ENCODE peak calls at places on chromosome 13, in four cellular contexts. T is breast epithelium, P is gastrocnemius medialis, S is HepG2. W is an unnamed sample.

GRCh38 chr13:45206340-45206739 is 5.5 kb upstream of the KCTD4 start:
- DNase-seq in T (no peak), P (no peak), S (no peak), W (no peak)

GRCh38 chr13:98544105-98544710 is 32.7 kb downstream of the STK24 start:
- DNase-seq in T (no peak), P (no peak), S (no peak), W (no peak)

GRCh38 chr13:44096906-44097305 is 217.2 kb downstream of the LACC1 start:
- DNase-seq in T (no peak), P (no peak), S (no peak), W (no peak)

GRCh38 chr13:97321101-97321500 is 99.0 kb downstream of the MBNL2 start:
- DNase-seq in T (no peak), P (no peak), S (no peak), W (no peak)

GRCh38 chr13:33150146-33150545 is 133.9 kb downstream of the KL start:
- DNase-seq in T (no peak), P (no peak), S (peak; percentile 34), W (no peak)

GRCh38 chr13:48251616-48252081 is 18.6 kb downstream of the ITM2B start:
- DNase-seq in T (no peak), P (no peak), S (no peak), W (no peak)

GRCh38 chr13:49814551-49815270 is 22.2 kb upstream of the KPNA3 start:
- DNase-seq in T (no peak), P (no peak), S (peak; percentile 41), W (no peak)

GRCh38 chr13:54805743-54806142 is 1777.1 kb downstream of the OLFM4 start:
- DNase-seq in T (no peak), P (no peak), S (no peak), W (no peak)

GRCh38 chr13:99982021-99982740 is 597 bp downstream of the ZIC2 start:
- DNase-seq in T (no peak), P (no peak), S (no peak), W (no peak)

GRCh38 chr13:51058461-51059167 is 52.5 kb downstream of the C13orf42 start:
- DNase-seq in T (no peak), P (no peak), S (no peak), W (no peak)

GRCh38 chr13:32940601-32941000 is 75.6 kb upstream of the KL start:
- DNase-seq in T (no peak), P (peak; percentile 15), S (no peak), W (no peak)

GRCh38 chr13:51156666-51157065 is 45.6 kb upstream of the C13orf42 start:
- DNase-seq in T (no peak), P (no peak), S (no peak), W (no peak)

GRCh38 chr13:27026396-27026795 is 145.2 kb downstream of the USP12 start:
- DNase-seq in T (no peak), P (no peak), S (no peak), W (no peak)

GRCh38 chr13:24894972-24895300 is 131.0 kb downstream of the RNF17 start:
- DNase-seq in T (no peak), P (no peak), S (no peak), W (no peak)

GRCh38 chr13:99979453-99980200 is 2.0 kb upstream of the ZIC2 start:
- DNase-seq in T (no peak), P (no peak), S (no peak), W (no peak)

GRCh38 chr13:48942131-48942530 is 33.6 kb upstream of the FNDC3A start:
- DNase-seq in T (no peak), P (no peak), S (no peak), W (no peak)

GRCh38 chr13:112901951-112902651 is 66.9 kb upstream of the MCF2L start:
- DNase-seq in T (peak; percentile 52), P (no peak), S (no peak), W (no peak)

GRCh38 chr13:28237944-28238343 is 99.6 kb downstream of the PAN3 start:
- DNase-seq in T (no peak), P (no peak), S (no peak), W (no peak)

GRCh38 chr13:77180011-77180410 is 146.9 kb downstream of the MYCBP2 start:
- DNase-seq in T (no peak), P (no peak), S (no peak), W (no peak)

GRCh38 chr13:39105110-39105509 is 66.9 kb downstream of the NHLRC3 start:
- DNase-seq in T (no peak), P (no peak), S (no peak), W (no peak)

GRCh38 chr13:51825681-51826254 is 19.2 kb downstream of the TMEM272 start:
- DNase-seq in T (no peak), P (no peak), S (no peak), W (no peak)

GRCh38 chr13:51797664-51798488 is 6.1 kb downstream of the DHRS12 start:
- DNase-seq in T (no peak), P (no peak), S (peak; percentile 66), W (no peak)

GRCh38 chr13:33787051-33787591 is 30.8 kb upstream of the RFC3 start:
- DNase-seq in T (no peak), P (no peak), S (no peak), W (no peak)

GRCh38 chr13:85724554-85725432 is 74.4 kb downstream of the SLITRK6 start:
- DNase-seq in T (no peak), P (no peak), S (no peak), W (peak; percentile 79)

GRCh38 chr13:105329359-105329758 is 1206.1 kb downstream of the EFNB2 start:
- DNase-seq in T (no peak), P (no peak), S (no peak), W (no peak)

GRCh38 chr13:100674363-100674847 is at the start of gene TMTC4:
- DNase-seq in T (no peak), P (no peak), S (peak; percentile 7), W (no peak)

GRCh38 chr13:60520902-60521563 is 124.0 kb downstream of the TDRD3 start:
- DNase-seq in T (no peak), P (no peak), S (no peak), W (no peak)

GRCh38 chr13:97142452-97142851 is 79.7 kb upstream of the MBNL2 start:
- DNase-seq in T (no peak), P (peak; percentile 22), S (peak; percentile 30), W (no peak)

GRCh38 chr13:20001351-20001750 is 42.8 kb downstream of the ZMYM2 start:
- DNase-seq in T (no peak), P (no peak), S (no peak), W (no peak)

GRCh38 chr13:27044837-27045570 is 126.6 kb downstream of the USP12 start:
- DNase-seq in T (no peak), P (no peak), S (no peak), W (no peak)

GRCh38 chr13:94972262-94972661 is 259.9 kb upstream of the SOX21 start:
- DNase-seq in T (no peak), P (no peak), S (no peak), W (no peak)

GRCh38 chr13:94967183-94968039 is 255.1 kb upstream of the SOX21 start:
- DNase-seq in T (no peak), P (no peak), S (no peak), W (no peak)

GRCh38 chr13:94966380-94966779 is 254.0 kb upstream of the SOX21 start:
- DNase-seq in T (no peak), P (no peak), S (no peak), W (no peak)

GRCh38 chr13:94968757-94969086 is 256.4 kb upstream of the SOX21 start:
- DNase-seq in T (no peak), P (no peak), S (no peak), W (no peak)

GRCh38 chr13:94968040-94968756 is 255.9 kb upstream of the SOX21 start:
- DNase-seq in T (no peak), P (no peak), S (no peak), W (no peak)
- TF ChIP-seq CTCF in T (no peak), P (no peak), S (no peak), W (no peak)

GRCh38 chr13:101916108-101916757 is 463.8 kb downstream of the ITGBL1 start:
- DNase-seq in T (no peak), P (no peak), S (no peak), W (no peak)

GRCh38 chr13:101915333-101915732 is 462.9 kb downstream of the ITGBL1 start:
- DNase-seq in T (no peak), P (no peak), S (no peak), W (no peak)

GRCh38 chr13:101917475-101917810 is 465.0 kb downstream of the ITGBL1 start:
- DNase-seq in T (no peak), P (no peak), S (no peak), W (no peak)

GRCh38 chr13:101916758-101917474 is 464.4 kb downstream of the ITGBL1 start:
- DNase-seq in T (no peak), P (no peak), S (no peak), W (no peak)

DNA sequence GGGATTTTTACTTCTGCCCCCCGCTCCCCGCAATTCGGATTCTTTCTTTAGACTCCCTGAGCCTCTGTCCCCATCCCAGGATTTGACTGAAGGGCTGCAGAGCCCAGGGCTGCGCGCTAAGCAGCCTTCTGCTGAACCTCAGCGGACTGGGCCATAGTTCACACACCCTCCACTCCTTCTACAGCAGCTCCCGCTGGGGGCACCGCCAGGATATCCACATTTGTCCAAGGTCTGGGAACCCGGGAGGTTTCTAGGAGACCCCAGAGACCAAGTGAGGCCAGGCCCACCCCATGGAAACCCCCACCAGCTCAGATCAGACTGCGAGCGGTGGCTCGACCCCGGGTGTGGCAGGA is 463.3 kb downstream of the ITGBL1 start:
- DNase-seq in T (no peak), P (no peak), S (no peak), W (no peak)
- H3K4me3 ChIP-seq in T (no peak overlapping the region), P (no peak overlapping the region), S (no peak overlapping the region), W (no peak overlapping the region)

DNA sequence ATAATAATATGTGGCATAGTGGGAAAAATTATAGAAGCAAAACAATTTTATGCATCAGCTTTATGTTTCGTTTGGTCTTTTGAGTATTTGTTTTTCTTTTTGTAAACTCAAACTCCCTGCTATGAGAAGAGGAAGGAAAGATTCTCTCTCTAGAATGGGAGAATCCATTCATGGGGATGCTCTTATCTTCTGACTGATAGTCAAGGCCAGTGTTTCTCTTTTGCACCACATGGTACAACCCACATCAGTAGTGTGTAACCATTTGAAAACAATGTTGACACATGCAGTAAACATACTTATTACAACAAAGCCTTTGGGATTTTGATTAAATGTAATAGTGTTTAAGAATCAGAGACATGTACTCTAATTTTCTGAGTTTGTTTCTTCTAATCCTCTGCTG is 490.5 kb downstream of the MYO16 start:
- DNase-seq in T (no peak), P (no peak), S (no peak), W (no peak)
- TF ChIP-seq CTCF in T (no peak), P (no peak), S (no peak), W (no peak)

DNA sequence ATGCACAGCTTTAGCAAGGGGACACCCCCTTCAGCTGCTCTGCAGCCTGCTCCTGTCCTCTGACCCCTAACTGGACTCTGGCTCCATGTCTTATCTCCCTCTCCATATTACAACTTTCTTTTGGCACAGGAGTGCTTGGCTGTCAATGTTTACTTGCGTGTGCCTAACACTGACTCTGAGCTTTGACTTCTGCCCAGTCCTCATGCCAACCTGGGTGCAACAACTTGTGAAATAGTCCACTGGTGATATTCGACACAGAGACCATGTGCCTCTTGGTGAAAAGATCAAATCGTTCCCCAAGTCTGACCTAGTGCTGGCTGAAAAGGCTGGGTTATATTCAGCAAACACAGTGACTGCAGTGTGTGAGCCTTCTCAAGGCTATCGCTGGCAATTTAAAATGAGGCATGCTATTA is 34.1 kb upstream of the KLF12 start:
- DNase-seq in T (no peak), P (peak; percentile 75), S (peak; percentile 35), W (no peak)
- H3K4me3 ChIP-seq in T (no peak overlapping the region), P (peak overlapping the region; percentile 15), S (no peak overlapping the region), W (no peak overlapping the region)

W was measured in lower leg skin.